ENCODE peak calls at places on chromosomes 13 and 19, in five cellular contexts. L, W, Z, D and Q are unnamed samples.

GRCh38 chr19:1161716-1162115 is 12.4 kb downstream of the SBNO2 start:
- DNase-seq in Z (peak), W (no peak), D (no peak), L (no peak), Q (no peak)

GRCh38 chr19:42148270-42148669 is 16.0 kb upstream of the POU2F2 start:
- DNase-seq in W (no peak), D (no peak), Z (no peak), L (no peak), Q (no peak)

GRCh38 chr13:20716951-20717350 is 13.5 kb downstream of the IL17D start:
- DNase-seq in Z (no peak), W (no peak), L (no peak), D (no peak), Q (no peak)

GRCh38 chr19:4831351-4832340 is at the start of gene TICAM1:
- DNase-seq in L (peak), W (peak), D (peak), Z (peak), Q (peak)

GRCh38 chr19:54335164-54335563 is 3.8 kb downstream of the LILRA4 start:
- DNase-seq in Z (no peak), W (no peak), L (no peak), D (no peak), Q (no peak)

GRCh38 chr13:46389457-46389856 is 2.4 kb upstream of the RUBCNL start:
- DNase-seq in W (no peak), L (no peak), D (no peak), Z (no peak), Q (no peak)

GRCh38 chr13:98871727-98872126 is 106.1 kb downstream of the DOCK9 start:
- DNase-seq in D (no peak), W (no peak), Z (no peak), L (no peak), Q (no peak)

GRCh38 chr19:17475541-17476115 is 5.3 kb downstream of the SLC27A1 start:
- DNase-seq in D (no peak), L (no peak), Z (peak), W (no peak), Q (no peak)

GRCh38 chr13:59750860-59751259 is 412.9 kb downstream of the DIAPH3 start:
- DNase-seq in W (peak), D (no peak), Z (peak), L (no peak), Q (no peak)